ENCODE peak calls at places on chromosome 10, in six cellular contexts. Q is astrocyte of the cerebellum, F is Panc1, D is esophagus squamous epithelium, L is lower lobe of right lung, W is lower leg skin. V is an unnamed sample.
A peak's percentile ranks its signal among the peaks of the same experiment; 100 is the strongest.

GRCh38 chr10:14259696-14260595 is 70.8 kb downstream of the FRMD4A start:
- DNase-seq in Q (peak; percentile 83), F (no peak), D (no peak), L (no peak), W (no peak), V (no peak)

GRCh38 chr10:133004991-133005390 is 62.6 kb upstream of the CFAP46 start:
- DNase-seq in Q (no peak), F (no peak), D (no peak), L (no peak), W (no peak), V (no peak)

GRCh38 chr10:14560274-14560673 is 214.4 kb downstream of the FAM107B start:
- DNase-seq in Q (no peak), F (no peak), D (no peak), L (peak; percentile 72), W (no peak), V (no peak)

GRCh38 chr10:103696094-103696410 is 159.3 kb downstream of the SH3PXD2A start:
- DNase-seq in Q (no peak), F (no peak), D (no peak), L (no peak), W (no peak), V (no peak)

GRCh38 chr10:26173837-26174236 is 42.7 kb upstream of the GAD2 start:
- DNase-seq in Q (no peak), F (no peak), D (no peak), L (no peak), W (no peak), V (no peak)

GRCh38 chr10:70174058-70174741 is 3.9 kb upstream of the SAR1A start:
- DNase-seq in Q (no peak), F (no peak), D (no peak), L (no peak), W (no peak), V (no peak)

GRCh38 chr10:14588084-14588937 is 186.4 kb downstream of the FAM107B start:
- DNase-seq in Q (peak; percentile 44), F (no peak), D (no peak), L (no peak), W (no peak), V (no peak)

GRCh38 chr10:117716896-117717295 is 174.3 kb downstream of the EMX2 start:
- DNase-seq in Q (no peak), F (no peak), D (no peak), L (no peak), W (no peak), V (no peak)

GRCh38 chr10:70942725-70943124 is 54.4 kb upstream of the PCBD1 start:
- DNase-seq in Q (no peak), F (no peak), D (no peak), L (no peak), W (no peak), V (no peak)

GRCh38 chr10:117342638-117343037 is 32.6 kb downstream of the PDZD8 start:
- DNase-seq in Q (peak; percentile 76), F (no peak), D (no peak), L (no peak), W (no peak), V (no peak)

GRCh38 chr10:121947931-121948330 is 20.1 kb upstream of the ATE1 start:
- DNase-seq in Q (no peak), F (no peak), D (no peak), L (no peak), W (no peak), V (no peak)

GRCh38 chr10:33638401-33638800 is 303.9 kb upstream of the NRP1 start:
- DNase-seq in Q (no peak), F (no peak), D (no peak), L (no peak), W (no peak), V (no peak)

GRCh38 chr10:52115823-52116222 is 198.3 kb upstream of the DKK1 start:
- DNase-seq in Q (no peak), F (no peak), D (no peak), L (no peak), W (no peak), V (no peak)

GRCh38 chr10:100516847-100517246 is 2.8 kb downstream of the SEC31B start:
- DNase-seq in Q (no peak), F (no peak), D (no peak), L (no peak), W (no peak), V (no peak)

GRCh38 chr10:102504179-102504975 is 605 bp downstream of the SUFU start:
- DNase-seq in Q (no peak), F (no peak), D (no peak), L (peak; percentile 55), W (peak; percentile 43), V (peak; percentile 81)

GRCh38 chr10:103690281-103690680 is 165.1 kb downstream of the SH3PXD2A start:
- DNase-seq in Q (no peak), F (no peak), D (no peak), L (no peak), W (no peak), V (no peak)

GRCh38 chr10:70523044-70523443 is 44.5 kb downstream of the PALD1 start:
- DNase-seq in Q (no peak), F (no peak), D (no peak), L (no peak), W (no peak), V (no peak)

GRCh38 chr10:97173036-97173435 is 12.7 kb downstream of the SLIT1 start:
- DNase-seq in Q (no peak), F (no peak), D (no peak), L (no peak), W (no peak), V (no peak)

GRCh38 chr10:69087600-69088470 is at the start of gene SRGN:
- DNase-seq in Q (no peak), F (no peak), D (peak; percentile 43), L (peak; percentile 57), W (peak; percentile 86), V (no peak)

GRCh38 chr10:60849217-60849616 is 70.9 kb downstream of the CDK1 start:
- DNase-seq in Q (no peak), F (no peak), D (no peak), L (no peak), W (no peak), V (no peak)

GRCh38 chr10:84537447-84537931 is 209.1 kb downstream of the CCSER2 start:
- DNase-seq in Q (peak; percentile 36), F (peak; percentile 46), D (no peak), L (peak; percentile 60), W (no peak), V (no peak)

GRCh38 chr10:42941790-42942189 is 135.1 kb upstream of the RET start:
- DNase-seq in Q (no peak), F (no peak), D (no peak), L (no peak), W (no peak), V (no peak)

GRCh38 chr10:72088879-72089585 is 681 bp upstream of the SPOCK2 start:
- DNase-seq in Q (no peak), F (no peak), D (no peak), L (peak; percentile 64), W (no peak), V (no peak)

GRCh38 chr10:70458329-70459060 is 17.0 kb upstream of the NODAL start:
- DNase-seq in Q (peak; percentile 27), F (no peak), D (no peak), L (peak; percentile 78), W (no peak), V (no peak)

GRCh38 chr10:100637785-100638184 is 102.0 kb downstream of the HIF1AN start:
- DNase-seq in Q (no peak), F (no peak), D (no peak), L (no peak), W (no peak), V (no peak)

GRCh38 chr10:72083234-72084093 is 4.9 kb downstream of the SPOCK2 start:
- DNase-seq in Q (no peak), F (no peak), D (no peak), L (no peak), W (no peak), V (no peak)

GRCh38 chr10:27760867-27761266 is 15.2 kb upstream of the MKX start:
- DNase-seq in Q (no peak), F (no peak), D (no peak), L (no peak), W (no peak), V (no peak)

GRCh38 chr10:27759483-27760281 is 14.1 kb upstream of the MKX start:
- DNase-seq in Q (no peak), F (no peak), D (no peak), L (no peak), W (no peak), V (no peak)
- TF ChIP-seq CTCF in Q (no peak), F (no peak), D (no peak), L (no peak), W (no peak), V (peak; percentile 75)

GRCh38 chr10:120121768-120122167 is 229.2 kb downstream of the SEC23IP start:
- DNase-seq in Q (no peak), F (no peak), D (no peak), L (no peak), W (no peak), V (no peak)
- TF ChIP-seq CTCF in Q (no peak), F (no peak), D (no peak), L (no peak), W (no peak), V (no peak)

DNA sequence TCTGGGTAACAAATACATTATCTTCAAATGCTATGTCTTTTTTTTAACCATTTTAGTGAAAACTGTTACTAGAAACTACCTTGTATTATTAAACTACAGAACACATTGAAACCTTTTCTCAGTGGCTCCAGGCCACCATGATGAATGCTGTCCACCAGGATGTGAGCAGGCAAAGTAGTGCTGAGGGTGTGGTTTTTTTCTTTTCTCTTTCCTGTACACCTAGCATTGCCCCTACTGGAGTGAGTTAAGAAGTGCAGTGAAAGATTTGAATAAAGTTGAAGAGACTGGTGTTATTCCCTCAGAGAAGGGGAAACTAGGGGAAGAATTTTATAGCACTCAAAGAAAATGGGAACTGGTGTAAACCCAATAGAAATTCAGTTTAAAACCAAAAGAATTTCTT is 120.0 kb upstream of the SAMD8 start:
- DNase-seq in Q (no peak), F (peak; percentile 22), D (no peak), L (no peak), W (no peak), V (no peak)
- TF ChIP-seq CTCF in Q (peak; percentile 31), F (peak; percentile 60), D (peak; percentile 33), L (no peak), W (no peak), V (peak; percentile 59)

GRCh38 chr10:78794736-78795455 is 273.9 kb upstream of the ZMIZ1 start:
- DNase-seq in Q (no peak), F (no peak), D (no peak), L (no peak), W (no peak), V (no peak)
- TF ChIP-seq CTCF in Q (no peak), F (no peak), D (no peak), L (no peak), W (no peak), V (no peak)

V was measured in chondrocyte.